ENCODE peak calls at places on chromosomes 13 and 19, in seven cellular contexts. C, B, O, V, G, L and J are unnamed samples.

GRCh38 chr13:27177852-27178251 is 6.2 kb upstream of the USP12 start:
- DNase-seq in C (no peak), B (peak; percentile 64), O (no peak), V (no peak), G (no peak), L (no peak), J (peak; percentile 85)

GRCh38 chr13:26548251-26548765 is 9.2 kb upstream of the WASF3 start:
- DNase-seq in C (no peak), B (no peak), O (no peak), V (no peak), G (no peak), L (no peak), J (no peak)

GRCh38 chr19:30447276-30447870 is 75.2 kb downstream of the ZNF536 start:
- DNase-seq in C (no peak), B (peak; percentile 17), O (no peak), V (peak; percentile 15), G (no peak), L (no peak), J (peak; percentile 18)

GRCh38 chr13:21583496-21583895 is 20.5 kb downstream of the MICU2 start:
- DNase-seq in C (no peak), B (peak; percentile 72), O (no peak), V (peak; percentile 58), G (no peak), L (no peak), J (no peak)

GRCh38 chr19:46659151-46660007 is 1.6 kb downstream of the DACT3 start:
- DNase-seq in C (peak; percentile 71), B (peak; percentile 73), O (peak; percentile 81), V (no peak), G (no peak), L (peak; percentile 51), J (peak; percentile 88)

GRCh38 chr13:48896312-48896711 is 79.4 kb upstream of the FNDC3A start:
- DNase-seq in C (no peak), B (no peak), O (no peak), V (peak; percentile 68), G (no peak), L (no peak), J (no peak)

GRCh38 chr19:56727731-56728130 is 56.2 kb upstream of the ZNF835 start:
- DNase-seq in C (no peak), B (peak; percentile 18), O (no peak), V (no peak), G (no peak), L (no peak), J (no peak)

GRCh38 chr19:13212759-13213330 is 62.6 kb downstream of the IER2 start:
- DNase-seq in C (peak; percentile 72), B (peak; percentile 87), O (peak; percentile 94), V (peak; percentile 28), G (peak; percentile 50), L (peak; percentile 72), J (peak; percentile 89)

GRCh38 chr19:41575998-41576397 is at the start of gene CEACAM21:
- DNase-seq in C (no peak), B (no peak), O (peak; percentile 88), V (no peak), G (peak; percentile 52), L (no peak), J (no peak)

GRCh38 chr13:112740502-112741131 is 50.8 kb downstream of the ATP11A start:
- DNase-seq in C (no peak), B (no peak), O (no peak), V (peak; percentile 56), G (peak; percentile 85), L (no peak), J (no peak)

GRCh38 chr13:27578121-27579030 is 42.0 kb downstream of the LNX2 start:
- DNase-seq in C (no peak), B (peak; percentile 80), O (no peak), V (peak; percentile 17), G (no peak), L (no peak), J (no peak)

GRCh38 chr13:24050796-24051715 is 109.5 kb upstream of the SPATA13 start:
- DNase-seq in C (no peak), B (peak; percentile 22), O (no peak), V (no peak), G (no peak), L (no peak), J (no peak)

GRCh38 chr19:17447704-17448189 is 721 bp downstream of the TMEM221 start:
- DNase-seq in C (no peak), B (no peak), O (peak; percentile 14), V (no peak), G (no peak), L (no peak), J (no peak)

GRCh38 chr13:32895296-32895695 is 120.9 kb upstream of the KL start:
- DNase-seq in C (no peak), B (no peak), O (no peak), V (no peak), G (no peak), L (no peak), J (no peak)

GRCh38 chr13:83150616-83151307 is 731.5 kb downstream of the SLITRK1 start:
- DNase-seq in C (no peak), B (no peak), O (no peak), V (no peak), G (no peak), L (no peak), J (no peak)

GRCh38 chr13:43431279-43431678 is 355.5 kb downstream of the ENOX1 start:
- DNase-seq in C (no peak), B (no peak), O (no peak), V (no peak), G (no peak), L (no peak), J (no peak)

GRCh38 chr13:101474419-101474957 is 22.0 kb downstream of the ITGBL1 start:
- DNase-seq in C (no peak), B (peak; percentile 76), O (no peak), V (peak; percentile 96), G (no peak), L (no peak), J (no peak)

GRCh38 chr13:60121288-60121687 is 42.4 kb downstream of the DIAPH3 start:
- DNase-seq in C (no peak), B (no peak), O (no peak), V (no peak), G (no peak), L (no peak), J (no peak)

GRCh38 chr13:97798836-97799235 is 154.6 kb upstream of the IPO5 start:
- DNase-seq in C (no peak), B (no peak), O (no peak), V (no peak), G (no peak), L (no peak), J (no peak)

GRCh38 chr19:52896431-52897148 is 845 bp downstream of the ZNF320 start:
- DNase-seq in C (peak; percentile 56), B (peak; percentile 52), O (no peak), V (peak; percentile 26), G (no peak), L (peak; percentile 60), J (peak; percentile 49)

GRCh38 chr13:44819245-44819644 is 170.0 kb downstream of the NUFIP1 start:
- DNase-seq in C (no peak), B (peak; percentile 29), O (no peak), V (peak; percentile 93), G (no peak), L (no peak), J (no peak)

GRCh38 chr19:55809381-55810058 is 22.3 kb downstream of the NLRP11 start:
- DNase-seq in C (peak; percentile 61), B (peak; percentile 67), O (peak; percentile 71), V (peak; percentile 6), G (peak; percentile 17), L (peak; percentile 86), J (no peak)

GRCh38 chr13:27919934-27920676 is at the start of gene PDX1:
- DNase-seq in C (peak; percentile 70), B (peak; percentile 71), O (peak; percentile 84), V (no peak), G (peak; percentile 27), L (peak; percentile 86), J (peak; percentile 53)

GRCh38 chr19:38475176-38475575 is 41.7 kb downstream of the RYR1 start:
- DNase-seq in C (no peak), B (no peak), O (no peak), V (no peak), G (no peak), L (no peak), J (no peak)
- H3K27me3 ChIP-seq in C (peaks cover 42% of the 10 kb centered on the region), B (no peaks in the 10 kb centered on the region), O (no peaks in the 10 kb centered on the region), V (peaks cover 4% of the 10 kb centered on the region), G (peaks cover 54% of the 10 kb centered on the region), L (no peaks in the 10 kb centered on the region), J (no peaks in the 10 kb centered on the region)

GRCh38 chr19:14333101-14333871 is 48.0 kb upstream of the ADGRE5 start:
- DNase-seq in C (peak; percentile 45), B (peak; percentile 66), O (peak; percentile 81), V (peak; percentile 33), G (peak; percentile 19), L (no peak), J (peak; percentile 94)
- H3K4me3 ChIP-seq in C (no peak overlapping the region), B (no peak overlapping the region), O (no peak overlapping the region), V (peak overlapping the region; percentile 47), G (peak overlapping the region; percentile 54), L (peak overlapping the region; percentile 30), J (peak overlapping the region; percentile 42)

GRCh38 chr13:114298866-114299265 is 15.4 kb upstream of the CHAMP1 start:
- DNase-seq in C (no peak), B (no peak), O (no peak), V (peak; percentile 55), G (no peak), L (no peak), J (no peak)
- H3K36me3 ChIP-seq in C (peaks cover 44% of the 10 kb centered on the region), B (peaks cover 12% of the 10 kb centered on the region), O (no peaks in the 10 kb centered on the region), V (peaks cover 11% of the 10 kb centered on the region), G (peaks cover 55% of the 10 kb centered on the region), L (peaks cover 2% of the 10 kb centered on the region), J (peaks cover 19% of the 10 kb centered on the region)

GRCh38 chr13:92804346-92804745 is 422.3 kb upstream of the GPC6 start:
- DNase-seq in C (no peak), B (no peak), O (no peak), V (peak; percentile 86), G (no peak), L (no peak), J (no peak)

GRCh38 chr13:92805766-92806165 is 420.8 kb upstream of the GPC6 start:
- DNase-seq in C (no peak), B (no peak), O (no peak), V (no peak), G (no peak), L (no peak), J (no peak)

GRCh38 chr13:92806215-92806614 is 420.4 kb upstream of the GPC6 start:
- DNase-seq in C (no peak), B (no peak), O (no peak), V (peak; percentile 26), G (no peak), L (no peak), J (no peak)

GRCh38 chr13:92802776-92803175 is 423.8 kb upstream of the GPC6 start:
- DNase-seq in C (no peak), B (no peak), O (no peak), V (peak; percentile 79), G (no peak), L (no peak), J (no peak)

GRCh38 chr13:92804926-92805325 is 421.7 kb upstream of the GPC6 start:
- DNase-seq in C (no peak), B (no peak), O (no peak), V (peak; percentile 85), G (no peak), L (no peak), J (no peak)
- H3K27me3 ChIP-seq in C (no peaks in the 10 kb centered on the region), B (no peaks in the 10 kb centered on the region), O (no peaks in the 10 kb centered on the region), V (no peaks in the 10 kb centered on the region), G (no peaks in the 10 kb centered on the region), L (no peaks in the 10 kb centered on the region), J (no peaks in the 10 kb centered on the region)

GRCh38 chr19:16069813-16070365 is 6.4 kb upstream of the TPM4 start:
- DNase-seq in C (no peak), B (no peak), O (peak; percentile 54), V (no peak), G (no peak), L (no peak), J (no peak)
- H3K4me3 ChIP-seq in C (no peak overlapping the region), B (no peak overlapping the region), O (peak overlapping the region; percentile 9), V (peak overlapping the region; percentile 77), G (peak overlapping the region; percentile 11), L (no peak overlapping the region), J (no peak overlapping the region)